ENCODE peak calls at places on chromosomes 12 and 14, in five cellular contexts. W, I, F, S and M are unnamed samples.

GRCh38 chr12:68612245-68612644 is 1.5 kb downstream of the RAP1B start:
- DNase-seq in W (no peak), I (peak; percentile 35), F (no peak), S (no peak), M (no peak)

GRCh38 chr12:6638305-6638704 is 2.5 kb upstream of the LPAR5 start:
- DNase-seq in W (no peak), I (no peak), F (no peak), S (no peak), M (no peak)

GRCh38 chr12:75315518-75315917 is 14.6 kb downstream of the CAPS2 start:
- DNase-seq in W (no peak), I (peak; percentile 91), F (no peak), S (no peak), M (no peak)

GRCh38 chr12:11561416-11561815 is 88.1 kb upstream of the ETV6 start:
- DNase-seq in W (no peak), I (peak; percentile 22), F (no peak), S (no peak), M (no peak)

GRCh38 chr14:24418492-24418873 is 11.0 kb downstream of the CBLN3 start:
- DNase-seq in W (no peak), I (peak; percentile 21), F (peak; percentile 87), S (no peak), M (no peak)

GRCh38 chr12:120928864-120929652 is 24.9 kb upstream of the SPPL3 start:
- DNase-seq in W (peak; percentile 64), I (no peak), F (no peak), S (peak; percentile 90), M (no peak)

GRCh38 chr14:96095581-96096476 is 56.7 kb downstream of the C14orf132 start:
- DNase-seq in W (no peak), I (peak; percentile 83), F (no peak), S (no peak), M (peak; percentile 55)

GRCh38 chr14:100659345-100660001 is 67.2 kb upstream of the DLK1 start:
- DNase-seq in W (no peak), I (no peak), F (no peak), S (no peak), M (no peak)

GRCh38 chr14:75880512-75880911 is 101.3 kb downstream of the TGFB3 start:
- DNase-seq in W (peak; percentile 59), I (no peak), F (no peak), S (no peak), M (no peak)

GRCh38 chr14:78519863-78520262 is 349.7 kb downstream of the NRXN3 start:
- DNase-seq in W (peak; percentile 79), I (no peak), F (no peak), S (no peak), M (peak; percentile 10)

GRCh38 chr12:132490481-132491348 is 764 bp downstream of the FBRSL1 start:
- DNase-seq in W (no peak), I (peak; percentile 12), F (no peak), S (no peak), M (no peak)

GRCh38 chr12:117890644-117891043 is 78.1 kb downstream of the KSR2 start:
- DNase-seq in W (no peak), I (no peak), F (no peak), S (no peak), M (no peak)

GRCh38 chr12:100554608-100555077 is 18.8 kb upstream of the GAS2L3 start:
- DNase-seq in W (no peak), I (peak; percentile 86), F (peak; percentile 51), S (peak; percentile 86), M (peak; percentile 89)

GRCh38 chr12:115897718-115898117 is 379.8 kb downstream of the MED13L start:
- DNase-seq in W (no peak), I (peak; percentile 7), F (no peak), S (no peak), M (peak; percentile 35)

GRCh38 chr12:41745593-41745992 is 399.1 kb downstream of the GXYLT1 start:
- DNase-seq in W (peak; percentile 11), I (no peak), F (no peak), S (no peak), M (no peak)

GRCh38 chr14:25150934-25151790 is 101.2 kb upstream of the STXBP6 start:
- DNase-seq in W (no peak), I (peak; percentile 75), F (no peak), S (peak; percentile 6), M (peak; percentile 46)

GRCh38 chr12:25436206-25436912 is 116.7 kb downstream of the LMNTD1 start:
- DNase-seq in W (no peak), I (peak; percentile 86), F (peak; percentile 61), S (peak; percentile 70), M (peak; percentile 77)

GRCh38 chr12:131747771-131748170 is 36.9 kb downstream of the SFSWAP start:
- DNase-seq in W (no peak), I (no peak), F (no peak), S (no peak), M (no peak)

GRCh38 chr12:32397703-32398102 is 1.7 kb upstream of the FGD4 start:
- DNase-seq in W (no peak), I (no peak), F (no peak), S (no peak), M (no peak)

DNA sequence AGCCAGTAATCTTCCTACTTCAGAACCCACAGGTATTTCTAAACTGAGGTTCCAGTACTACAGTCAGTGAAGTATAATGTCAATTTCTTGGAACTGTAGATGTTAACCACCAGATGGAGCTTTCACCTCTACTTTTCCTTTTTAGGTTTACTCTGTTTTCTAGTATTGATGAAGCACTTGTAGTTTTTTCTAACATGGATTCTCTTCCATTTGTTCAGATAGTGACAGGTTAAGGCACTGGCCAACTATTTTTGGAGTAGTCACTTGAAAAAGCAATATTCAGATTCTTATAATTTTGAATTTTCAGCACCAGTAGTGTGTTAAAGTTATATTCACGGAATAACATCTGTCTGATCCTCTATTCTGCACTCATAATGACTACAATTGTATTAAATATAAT is 4.6 kb upstream of the SEC23A start:
- DNase-seq in W (no peak), I (peak; percentile 56), F (no peak), S (no peak), M (no peak)
- TF ChIP-seq CTCF in W (no peak), I (peak; percentile 61), F (peak; percentile 37), S (peak; percentile 51), M (peak; percentile 20)

GRCh38 chr14:32209471-32209870 is 6.4 kb upstream of the RNU6-8 start:
- DNase-seq in W (no peak), I (no peak), F (no peak), S (no peak), M (no peak)
- TF ChIP-seq CTCF in W (no peak), I (no peak), F (no peak), S (no peak), M (no peak)

DNA sequence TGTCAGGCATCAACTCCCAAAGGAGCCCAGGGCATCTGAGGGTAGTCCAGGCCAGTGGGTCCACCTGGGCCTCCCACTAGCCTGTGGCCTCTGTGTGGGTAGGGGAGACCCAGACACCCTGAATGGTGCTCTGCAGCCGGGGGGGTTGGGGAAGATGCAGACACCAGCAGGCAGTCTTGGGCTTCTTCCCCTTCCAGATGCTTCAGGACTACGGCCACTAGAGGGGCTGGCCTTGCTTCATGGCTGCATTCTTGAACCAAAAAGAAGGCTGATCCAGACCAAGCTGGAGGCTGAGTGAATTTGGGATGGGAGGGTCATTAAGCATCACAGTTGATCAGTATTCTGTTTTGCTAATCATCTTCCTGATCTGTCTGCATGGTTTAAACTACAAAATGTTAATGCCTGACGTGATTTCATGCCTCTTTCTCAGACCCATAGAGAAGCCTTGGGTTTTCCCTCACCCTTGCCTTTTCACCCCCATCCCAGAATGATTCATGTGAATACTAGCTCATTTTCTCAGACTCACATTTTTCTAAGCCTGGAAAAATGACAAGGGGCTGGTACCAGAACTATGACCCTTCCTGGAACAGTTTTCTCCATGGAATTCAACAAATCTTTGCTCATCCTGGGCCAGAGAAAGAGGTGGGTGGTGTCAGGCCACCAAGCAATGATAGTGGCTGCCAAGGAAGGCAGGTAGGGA is 134.2 kb downstream of the NTF3 start:
- DNase-seq in W (no peak), I (peak; percentile 85), F (no peak), S (no peak), M (no peak)
- TF ChIP-seq CTCF in W (no peak), I (peak; percentile 46), F (no peak), S (no peak), M (no peak)

GRCh38 chr12:53174881-53175491 is 5.5 kb upstream of the ZNF740 start:
- DNase-seq in W (peak; percentile 63), I (peak; percentile 45), F (peak; percentile 64), S (no peak), M (no peak)
- TF ChIP-seq CTCF in W (no peak), I (peak; percentile 45), F (peak; percentile 47), S (peak; percentile 41), M (peak; percentile 16)

DNA sequence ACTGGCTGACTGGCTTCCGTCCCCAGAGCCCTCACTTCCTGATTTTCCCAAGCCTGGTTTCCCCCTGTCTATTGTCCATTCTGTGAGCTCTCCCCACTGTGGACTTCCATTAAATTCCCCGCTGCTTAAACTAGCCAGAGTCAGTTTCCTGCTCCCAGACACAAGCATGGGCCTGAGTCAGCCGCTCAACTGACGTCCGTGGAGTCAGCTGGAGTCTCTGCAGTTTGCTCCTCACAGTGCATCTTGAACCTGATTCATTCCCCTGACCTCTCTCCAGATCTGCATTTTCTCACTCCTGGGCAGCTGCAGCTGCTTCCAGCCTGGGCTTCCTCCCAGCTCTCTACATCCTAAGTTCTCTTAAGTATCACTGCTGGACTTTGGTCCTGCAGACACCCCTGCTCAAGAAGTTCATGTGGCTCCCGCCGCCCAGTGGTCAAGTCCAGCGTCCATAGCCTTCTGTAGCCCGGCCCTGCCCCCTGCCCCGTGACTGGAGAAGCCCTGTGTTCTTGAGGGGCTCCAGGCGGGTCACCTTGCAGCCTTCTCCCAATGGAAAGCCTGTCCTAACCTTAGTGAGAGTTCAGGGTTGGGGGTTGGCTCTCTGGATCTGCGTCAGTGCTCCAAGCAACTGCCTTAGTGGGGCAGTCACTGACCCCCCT is 20.0 kb downstream of the NFKBIA start:
- DNase-seq in W (no peak), I (peak; percentile 94), F (peak; percentile 78), S (no peak), M (no peak)
- TF ChIP-seq CTCF in W (no peak), I (no peak), F (no peak), S (no peak), M (peak; percentile 9)

GRCh38 chr14:88439088-88439487 is 53.6 kb downstream of the SPATA7 start:
- DNase-seq in W (no peak), I (no peak), F (no peak), S (no peak), M (no peak)

GRCh38 chr14:88437659-88438058 is 52.2 kb downstream of the SPATA7 start:
- DNase-seq in W (no peak), I (no peak), F (no peak), S (no peak), M (no peak)
- TF ChIP-seq CTCF in W (no peak), I (no peak), F (peak; percentile 17), S (peak; percentile 38), M (no peak)